ENCODE peak calls at places on chromosomes 7 and 10, in eight cellular contexts. D, J, Q, H, N, V, X and I are unnamed samples.
A peak's percentile ranks its signal among the peaks of the same experiment; 100 is the strongest.

GRCh38 chr7:88254721-88255120 is 34.9 kb upstream of the SRI start:
- ATAC-seq in H (no peak), X (peak; percentile 72), N (no peak), Q (peak; percentile 94), J (no peak), D (peak; percentile 76), V (no peak), I (no peak)

GRCh38 chr7:26127411-26127810 is 24.6 kb upstream of the NFE2L3 start:
- ATAC-seq in X (no peak), J (peak; percentile 19), D (peak; percentile 15), V (no peak), H (no peak), Q (no peak), N (no peak), I (no peak)

GRCh38 chr7:116672596-116673503 is 854 bp downstream of the MET start:
- ATAC-seq in X (peak; percentile 42), D (no peak), N (no peak), Q (peak; percentile 9), H (no peak), V (no peak), J (peak; percentile 41), I (peak; percentile 31)

GRCh38 chr10:14578060-14578952 is 196.4 kb downstream of the FAM107B start:
- ATAC-seq in J (no peak), D (peak; percentile 75), N (no peak), X (peak; percentile 80), H (no peak), Q (no peak), V (no peak), I (no peak)

GRCh38 chr10:75640803-75641202 is 209.4 kb downstream of the LRMDA start:
- ATAC-seq in D (peak; percentile 88), Q (no peak), J (peak; percentile 96), N (no peak), H (no peak), V (no peak), X (no peak), I (peak; percentile 24)

GRCh38 chr7:144588535-144588934 is 185.0 kb upstream of the NOBOX start:
- ATAC-seq in D (no peak), Q (no peak), J (no peak), V (peak; percentile 66), X (no peak), N (no peak), H (no peak), I (no peak)

GRCh38 chr7:27840314-27840713 is 100.4 kb downstream of the TAX1BP1 start:
- ATAC-seq in X (no peak), Q (no peak), J (no peak), D (no peak), N (peak; percentile 61), H (peak; percentile 88), V (no peak), I (no peak)

GRCh38 chr10:100129424-100129823 is 47.8 kb upstream of the CPN1 start:
- ATAC-seq in X (peak; percentile 36), Q (peak; percentile 27), H (no peak), V (no peak), J (no peak), D (no peak), N (no peak), I (no peak)

GRCh38 chr7:50164552-50165220 is 71.6 kb upstream of the ZPBP start:
- ATAC-seq in H (peak; percentile 59), X (no peak), D (peak; percentile 25), N (peak; percentile 78), V (no peak), Q (no peak), J (peak; percentile 37), I (no peak)

GRCh38 chr10:77405771-77406241 is 231.8 kb downstream of the KCNMA1 start:
- ATAC-seq in V (peak; percentile 46), J (peak; percentile 81), Q (peak; percentile 95), H (no peak), D (peak; percentile 85), N (no peak), X (peak; percentile 88), I (peak; percentile 81)

GRCh38 chr10:72309290-72310240 is 35.8 kb downstream of the DDIT4 start:
- ATAC-seq in V (peak; percentile 77), N (peak; percentile 39), X (peak; percentile 38), D (peak; percentile 79), H (no peak), Q (peak; percentile 6), J (peak; percentile 92), I (no peak)

GRCh38 chr7:33449847-33450246 is 320.5 kb downstream of the BBS9 start:
- ATAC-seq in V (no peak), Q (no peak), D (no peak), J (no peak), X (no peak), N (no peak), H (peak; percentile 14), I (no peak)

GRCh38 chr10:127922675-127923366 is 15.9 kb downstream of the PTPRE start:
- ATAC-seq in V (peak; percentile 60), H (no peak), D (peak; percentile 85), J (no peak), N (no peak), Q (peak; percentile 93), X (peak; percentile 92), I (peak; percentile 90)

GRCh38 chr7:134763960-134764359 is 15.5 kb upstream of the CALD1 start:
- ATAC-seq in N (no peak), H (no peak), V (no peak), X (no peak), D (no peak), J (no peak), Q (no peak), I (no peak)

GRCh38 chr10:119205926-119206602 is 1.3 kb upstream of the GRK5 start:
- ATAC-seq in X (peak; percentile 31), Q (peak; percentile 15), H (no peak), J (peak; percentile 40), D (peak; percentile 34), N (no peak), V (peak; percentile 51), I (no peak)

GRCh38 chr10:75086278-75086934 is 25.1 kb upstream of the SAMD8 start:
- ATAC-seq in V (no peak), Q (no peak), D (no peak), X (no peak), J (no peak), H (no peak), N (no peak), I (no peak)

GRCh38 chr10:71554671-71555070 is 158.0 kb downstream of the CDH23 start:
- ATAC-seq in V (no peak), N (no peak), D (peak; percentile 64), H (peak; percentile 64), J (peak; percentile 84), Q (no peak), X (no peak), I (no peak)

GRCh38 chr7:113374924-113375323 is 256.6 kb upstream of the SMIM30 start:
- ATAC-seq in H (no peak), Q (no peak), J (no peak), V (peak; percentile 26), D (no peak), X (no peak), N (no peak), I (no peak)

GRCh38 chr10:104101902-104102301 is 16.2 kb upstream of the COL17A1 start:
- ATAC-seq in D (no peak), H (no peak), X (no peak), V (no peak), N (no peak), J (no peak), Q (no peak), I (no peak)

GRCh38 chr7:101645951-101646350 is 16.9 kb upstream of the MYL10 start:
- ATAC-seq in H (no peak), N (no peak), V (no peak), Q (no peak), J (no peak), D (no peak), X (no peak), I (no peak)

GRCh38 chr10:5817322-5818047 is 4.3 kb upstream of the GDI2 start:
- ATAC-seq in X (no peak), V (no peak), J (no peak), Q (no peak), N (no peak), D (no peak), H (no peak), I (no peak)

GRCh38 chr10:86670290-86670811 is 2.0 kb downstream of the LDB3 start:
- ATAC-seq in X (no peak), D (no peak), N (no peak), H (no peak), V (no peak), J (no peak), Q (no peak), I (no peak)

GRCh38 chr7:38482521-38482920 is 148.7 kb downstream of the AMPH start:
- ATAC-seq in J (no peak), N (no peak), H (no peak), V (no peak), X (no peak), D (no peak), Q (no peak), I (no peak)

GRCh38 chr10:77461636-77462296 is 175.8 kb downstream of the KCNMA1 start:
- ATAC-seq in D (no peak), N (no peak), Q (no peak), V (no peak), H (no peak), J (no peak), X (no peak), I (no peak)

GRCh38 chr10:44973323-44974081 is 5.1 kb downstream of the DEPP1 start:
- ATAC-seq in X (no peak), Q (no peak), V (no peak), N (no peak), J (no peak), H (no peak), D (no peak), I (no peak)

GRCh38 chr7:53131697-53132096 is 96.3 kb downstream of the POM121L12 start:
- ATAC-seq in V (no peak), J (no peak), H (no peak), Q (no peak), N (no peak), D (no peak), X (no peak), I (no peak)